ENCODE peak calls at places on chromosomes 6 and 20, in four cellular contexts. U, C, N and X are unnamed samples.

GRCh38 chr6:11785953-11786579 is 7.5 kb upstream of the ADTRP start:
- DNase-seq in C (no peak), N (peak; percentile 38), U (no peak), X (no peak)

GRCh38 chr20:15899972-15900371 is 673.3 kb downstream of the KIF16B start:
- DNase-seq in N (no peak), C (no peak), U (no peak), X (no peak)

GRCh38 chr20:24236963-24237362 is 232.5 kb upstream of the SYNDIG1 start:
- DNase-seq in N (no peak), C (no peak), U (no peak), X (no peak)

GRCh38 chr6:55445648-55446204 is 118.5 kb downstream of the GFRAL start:
- DNase-seq in C (no peak), N (no peak), U (peak; percentile 56), X (no peak)

GRCh38 chr6:24919404-24919892 is 16.3 kb downstream of the RIPOR2 start:
- DNase-seq in N (no peak), U (no peak), C (no peak), X (no peak)

GRCh38 chr6:159904497-159904911 is 13.7 kb downstream of the MAS1 start:
- DNase-seq in C (no peak), U (no peak), N (no peak), X (no peak)

GRCh38 chr6:43125555-43125954 is 45.5 kb upstream of the SRF start:
- DNase-seq in C (no peak), U (peak; percentile 54), N (no peak), X (no peak)

GRCh38 chr6:40791004-40791403 is 203.8 kb upstream of the LRFN2 start:
- DNase-seq in U (peak; percentile 24), N (no peak), C (no peak), X (peak; percentile 27)

GRCh38 chr6:80094017-80094416 is 12.5 kb upstream of the BCKDHB start:
- DNase-seq in N (no peak), U (peak; percentile 57), C (no peak), X (no peak)

GRCh38 chr6:88499436-88499835 is 333.3 kb upstream of the CNR1 start:
- DNase-seq in U (no peak), N (no peak), C (no peak), X (no peak)

GRCh38 chr6:16316741-16317251 is 78.4 kb downstream of the GMPR start:
- DNase-seq in U (peak; percentile 85), N (no peak), C (no peak), X (no peak)

GRCh38 chr6:44701637-44702101 is 314.2 kb downstream of the CDC5L start:
- DNase-seq in U (peak; percentile 77), N (no peak), C (no peak), X (no peak)

GRCh38 chr6:17714879-17715860 is 8.4 kb upstream of the NUP153 start:
- DNase-seq in U (peak; percentile 93), C (peak; percentile 22), N (no peak), X (no peak)

GRCh38 chr6:40394381-40394780 is 192.8 kb downstream of the LRFN2 start:
- DNase-seq in N (no peak), C (no peak), U (no peak), X (no peak)

GRCh38 chr20:47319517-47320252 is 36.8 kb downstream of the ZMYND8 start:
- DNase-seq in U (peak; percentile 73), C (peak; percentile 69), N (peak; percentile 76), X (no peak)

GRCh38 chr20:2771631-2772080 is 28.8 kb downstream of the CPXM1 start:
- DNase-seq in N (no peak), U (no peak), C (no peak), X (no peak)

GRCh38 chr6:64838726-64839125 is 868.3 kb downstream of the EYS start:
- DNase-seq in N (no peak), U (no peak), C (no peak), X (no peak)

GRCh38 chr6:131443514-131443913 is 129.5 kb upstream of the ARG1 start:
- DNase-seq in N (no peak), U (no peak), C (no peak), X (no peak)

GRCh38 chr6:79694623-79695311 is 63.6 kb downstream of the SH3BGRL2 start:
- DNase-seq in C (no peak), U (peak; percentile 37), N (no peak), X (no peak)

GRCh38 chr6:52207066-52207465 is 20.9 kb downstream of the IL17A start:
- DNase-seq in N (no peak), C (no peak), U (no peak), X (no peak)

GRCh38 chr20:59733326-59733725 is 129.0 kb downstream of the PHACTR3 start:
- DNase-seq in N (no peak), C (no peak), U (no peak), X (no peak)

GRCh38 chr6:128508588-128509296 is 11.7 kb downstream of the PTPRK start:
- DNase-seq in N (no peak), C (no peak), U (peak; percentile 95), X (peak; percentile 89)

GRCh38 chr6:136753624-136754023 is 38.7 kb downstream of the MAP3K5 start:
- DNase-seq in C (no peak), U (no peak), N (no peak), X (no peak)

GRCh38 chr6:11653028-11653583 is 115.6 kb downstream of the TMEM170B start:
- DNase-seq in C (peak; percentile 50), N (no peak), U (peak; percentile 89), X (peak; percentile 53)

GRCh38 chr20:32285621-32286334 is 8.3 kb downstream of the KIF3B start:
- DNase-seq in C (no peak), N (no peak), U (peak; percentile 72), X (no peak)

GRCh38 chr6:87905101-87905517 is 142.5 kb upstream of the SPACA1 start:
- DNase-seq in U (no peak), C (no peak), N (no peak), X (peak; percentile 20)

DNA sequence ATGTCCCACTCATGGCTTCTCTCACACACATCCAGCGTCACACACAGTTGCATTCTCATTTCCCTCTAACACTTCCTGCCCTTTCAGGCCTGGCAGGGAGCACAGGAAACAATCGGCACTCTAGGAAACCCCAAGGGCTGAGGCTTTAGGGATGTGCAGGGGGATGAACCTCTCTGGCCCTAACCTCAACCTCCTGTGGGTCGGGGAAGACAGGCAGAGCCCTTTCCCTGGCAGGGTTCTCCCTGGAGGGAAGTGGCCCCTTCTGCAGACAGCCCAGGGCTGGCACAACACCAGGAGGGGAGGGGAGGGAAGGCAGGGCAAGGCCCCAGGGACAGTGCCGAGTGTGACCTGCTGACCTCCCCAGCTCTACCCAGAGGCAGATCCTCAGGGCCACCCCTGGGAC is 2.7 kb downstream of the TEAD3 start:
- DNase-seq in C (no peak), U (peak; percentile 35), N (no peak), X (no peak)
- H3K27ac ChIP-seq in C (peak overlapping the region; percentile 100), U (no peak overlapping the region), N (no peak overlapping the region), X (peak overlapping the region; percentile 34)

DNA sequence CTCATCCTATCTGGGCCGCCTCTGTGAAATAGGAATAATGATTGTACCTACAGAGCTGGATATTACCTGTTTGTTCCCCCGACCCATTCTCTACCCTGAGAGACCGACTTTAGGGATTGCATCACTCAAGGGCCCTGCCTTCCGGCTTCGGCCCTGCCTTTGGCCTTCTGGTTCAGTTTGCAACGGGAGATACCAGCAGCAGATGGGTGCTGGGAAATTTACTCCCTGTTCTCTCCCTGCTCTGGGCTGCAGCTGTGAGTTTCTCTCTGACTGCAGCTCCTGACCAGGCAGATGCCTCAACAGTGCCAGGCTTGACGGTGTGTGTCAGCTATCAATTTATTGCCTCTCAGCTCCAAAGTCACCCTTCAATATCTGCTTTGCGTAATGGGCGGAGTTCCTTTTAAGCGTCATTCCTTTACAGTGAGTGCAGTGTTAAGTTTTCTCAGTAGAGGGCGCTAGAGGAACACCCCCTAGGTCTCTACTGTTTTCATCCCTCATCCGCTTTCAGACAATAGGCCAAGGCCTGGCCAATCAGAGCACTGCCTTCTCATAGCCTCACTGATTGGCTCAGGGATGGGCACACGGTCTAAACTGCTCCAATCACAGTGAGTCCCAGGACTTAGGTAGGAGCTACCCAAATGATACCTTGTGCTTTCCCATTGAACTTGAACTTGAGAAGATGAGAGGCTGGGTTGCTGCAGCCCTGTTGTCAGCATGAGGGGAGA is 30.0 kb downstream of the KCNG1 start:
- DNase-seq in U (peak; percentile 74), C (no peak), N (no peak), X (peak; percentile 52)
- H3K27ac ChIP-seq in U (no peak overlapping the region), C (no peak overlapping the region), N (no peak overlapping the region), X (peak overlapping the region; percentile 79)

GRCh38 chr6:168988280-168988679 is 265.4 kb downstream of the THBS2 start:
- DNase-seq in N (no peak), C (no peak), U (no peak), X (no peak)

GRCh38 chr6:168992696-168993185 is 260.9 kb downstream of the THBS2 start:
- DNase-seq in C (no peak), U (no peak), N (no peak), X (no peak)

GRCh38 chr6:168990352-168990751 is 263.3 kb downstream of the THBS2 start:
- DNase-seq in U (no peak), C (no peak), N (no peak), X (no peak)

GRCh38 chr6:168985705-168986104 is 267.9 kb downstream of the THBS2 start:
- DNase-seq in N (no peak), C (no peak), U (no peak), X (peak; percentile 37)

GRCh38 chr6:168988801-168989200 is 264.8 kb downstream of the THBS2 start:
- DNase-seq in U (peak; percentile 42), N (no peak), C (peak; percentile 60), X (no peak)
- H3K27ac ChIP-seq in U (no peak overlapping the region), N (no peak overlapping the region), C (peak overlapping the region; percentile 57), X (no peak overlapping the region)

DNA sequence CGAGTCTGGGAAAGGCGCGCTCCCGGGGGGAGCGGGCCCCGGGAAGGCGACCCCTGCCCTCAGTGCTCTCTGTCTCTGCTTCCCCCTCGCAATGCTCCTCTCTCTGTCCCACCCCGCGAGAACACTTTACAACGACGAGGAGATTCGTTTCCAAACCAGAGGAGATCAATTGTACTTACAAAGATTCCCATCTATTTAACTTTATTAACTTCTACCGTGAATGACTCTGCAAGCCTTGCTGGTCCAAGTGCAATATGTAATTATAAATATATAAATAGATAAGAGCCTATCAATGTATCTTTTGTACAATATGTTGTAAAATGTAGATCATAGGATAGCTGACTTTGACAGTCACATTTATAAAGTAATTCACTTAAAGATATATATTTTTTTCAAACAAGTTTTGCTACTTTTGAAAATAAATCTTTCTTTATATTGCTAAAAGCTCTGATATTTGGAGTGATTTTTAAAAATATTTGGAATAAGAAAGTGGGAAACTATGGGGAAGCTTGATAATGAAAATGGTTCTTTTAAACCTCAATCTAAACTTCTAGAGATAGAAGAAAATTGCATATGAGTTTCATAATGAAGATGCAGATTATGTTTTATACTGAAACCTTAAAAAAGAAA is 3.0 kb downstream of the TCF21 start:
- DNase-seq in N (no peak), C (no peak), U (peak; percentile 9), X (no peak)
- H3K27ac ChIP-seq in N (no peak overlapping the region), C (peak overlapping the region; percentile 85), U (no peak overlapping the region), X (no peak overlapping the region)

GRCh38 chr6:1570848-1571247 is 38.9 kb upstream of the FOXC1 start:
- DNase-seq in C (no peak), U (no peak), N (no peak), X (no peak)
- H3K27ac ChIP-seq in C (no peak overlapping the region), U (no peak overlapping the region), N (no peak overlapping the region), X (no peak overlapping the region)

DNA sequence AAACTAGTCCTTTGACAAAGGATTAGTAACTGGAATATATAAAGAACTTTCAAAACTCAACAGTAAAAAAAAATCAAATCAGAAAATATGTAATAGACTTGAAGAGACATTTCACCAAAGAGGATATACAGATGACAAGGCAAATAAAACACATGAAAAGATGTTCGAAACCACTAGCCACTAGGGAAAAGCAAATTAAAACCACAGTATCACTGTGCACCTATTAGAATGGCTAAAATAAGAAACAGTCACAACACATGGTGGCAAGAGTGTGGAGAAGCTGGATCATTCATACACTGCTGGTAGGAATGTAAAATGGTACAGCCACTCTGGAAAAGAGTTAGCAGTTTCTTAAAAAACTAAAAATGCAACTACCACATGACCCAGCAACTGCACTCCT is 14.9 kb downstream of the ZBTB2 start:
- DNase-seq in C (no peak), U (no peak), N (no peak), X (no peak)
- H3K27ac ChIP-seq in C (no peak overlapping the region), U (no peak overlapping the region), N (no peak overlapping the region), X (no peak overlapping the region)